ENCODE peak calls at places on chromosome 17, in ten cellular contexts. One of them, this sample, is unnamed.
A peak's percentile ranks its signal among the peaks of the same experiment; 100 is the strongest.

GRCh38 chr17:77437017-77437416 is 296.2 kb downstream of the SEC14L1 start:
- DNase-seq in choroid plexus epithelial cell: peak; percentile 94
- DNase-seq in CD8-positive, alpha-beta memory T cell: no peak
- DNase-seq in AG04449: peak; percentile 31
- DNase-seq in kidney epithelial cell: no peak
- DNase-seq in astrocyte of the spinal cord: peak; percentile 78
- DNase-seq in ovary: peak; percentile 73
- DNase-seq in retinal pigment epithelial cell: no peak
- DNase-seq in GM23248: peak; percentile 62
- DNase-seq in lower leg skin: no peak
- DNase-seq in this sample: peak; percentile 88

GRCh38 chr17:80257716-80258213 is 2.9 kb upstream of the RNF213 start:
- DNase-seq in choroid plexus epithelial cell: no peak
- DNase-seq in GM23248: no peak
- DNase-seq in AG04449: no peak
- DNase-seq in retinal pigment epithelial cell: no peak
- DNase-seq in lower leg skin: no peak
- DNase-seq in ovary: no peak
- DNase-seq in CD8-positive, alpha-beta memory T cell: no peak
- DNase-seq in astrocyte of the spinal cord: no peak
- DNase-seq in kidney epithelial cell: no peak
- DNase-seq in this sample: no peak

GRCh38 chr17:55617441-55617840 is 105.2 kb downstream of the TMEM100 start:
- DNase-seq in astrocyte of the spinal cord: no peak
- DNase-seq in retinal pigment epithelial cell: no peak
- DNase-seq in choroid plexus epithelial cell: no peak
- DNase-seq in CD8-positive, alpha-beta memory T cell: no peak
- DNase-seq in kidney epithelial cell: no peak
- DNase-seq in GM23248: no peak
- DNase-seq in ovary: no peak
- DNase-seq in lower leg skin: no peak
- DNase-seq in AG04449: no peak
- DNase-seq in this sample: no peak

GRCh38 chr17:46770818-46771600 is 47.5 kb downstream of the WNT3 start:
- DNase-seq in GM23248: peak; percentile 83
- DNase-seq in retinal pigment epithelial cell: no peak
- DNase-seq in CD8-positive, alpha-beta memory T cell: no peak
- DNase-seq in AG04449: no peak
- DNase-seq in lower leg skin: peak; percentile 86
- DNase-seq in choroid plexus epithelial cell: peak; percentile 30
- DNase-seq in astrocyte of the spinal cord: peak; percentile 29
- DNase-seq in kidney epithelial cell: no peak
- DNase-seq in ovary: no peak
- DNase-seq in this sample: peak; percentile 51

GRCh38 chr17:68355093-68355492 is 63.8 kb downstream of the ARSG start:
- DNase-seq in choroid plexus epithelial cell: peak; percentile 84
- DNase-seq in CD8-positive, alpha-beta memory T cell: no peak
- DNase-seq in lower leg skin: no peak
- DNase-seq in GM23248: peak; percentile 61
- DNase-seq in kidney epithelial cell: no peak
- DNase-seq in astrocyte of the spinal cord: peak; percentile 45
- DNase-seq in ovary: no peak
- DNase-seq in AG04449: no peak
- DNase-seq in retinal pigment epithelial cell: no peak
- DNase-seq in this sample: peak; percentile 72

GRCh38 chr17:66677201-66677981 is 157.5 kb upstream of the CACNG5 start:
- DNase-seq in kidney epithelial cell: no peak
- DNase-seq in retinal pigment epithelial cell: no peak
- DNase-seq in CD8-positive, alpha-beta memory T cell: no peak
- DNase-seq in lower leg skin: peak; percentile 37
- DNase-seq in choroid plexus epithelial cell: peak; percentile 95
- DNase-seq in ovary: no peak
- DNase-seq in astrocyte of the spinal cord: peak; percentile 58
- DNase-seq in GM23248: peak; percentile 92
- DNase-seq in AG04449: peak; percentile 53
- DNase-seq in this sample: peak; percentile 60

GRCh38 chr17:74008196-74008595 is 195.3 kb upstream of the RPL38 start:
- DNase-seq in retinal pigment epithelial cell: no peak
- DNase-seq in ovary: no peak
- DNase-seq in AG04449: no peak
- DNase-seq in choroid plexus epithelial cell: peak; percentile 2
- DNase-seq in lower leg skin: no peak
- DNase-seq in kidney epithelial cell: no peak
- DNase-seq in GM23248: peak; percentile 11
- DNase-seq in CD8-positive, alpha-beta memory T cell: no peak
- DNase-seq in astrocyte of the spinal cord: no peak
- DNase-seq in this sample: no peak

GRCh38 chr17:858941-859452 is 76.8 kb downstream of the MRM3 start:
- DNase-seq in choroid plexus epithelial cell: no peak
- DNase-seq in retinal pigment epithelial cell: no peak
- DNase-seq in ovary: no peak
- DNase-seq in AG04449: no peak
- DNase-seq in lower leg skin: no peak
- DNase-seq in astrocyte of the spinal cord: no peak
- DNase-seq in kidney epithelial cell: no peak
- DNase-seq in CD8-positive, alpha-beta memory T cell: no peak
- DNase-seq in GM23248: peak; percentile 14
- DNase-seq in this sample: no peak

DNA sequence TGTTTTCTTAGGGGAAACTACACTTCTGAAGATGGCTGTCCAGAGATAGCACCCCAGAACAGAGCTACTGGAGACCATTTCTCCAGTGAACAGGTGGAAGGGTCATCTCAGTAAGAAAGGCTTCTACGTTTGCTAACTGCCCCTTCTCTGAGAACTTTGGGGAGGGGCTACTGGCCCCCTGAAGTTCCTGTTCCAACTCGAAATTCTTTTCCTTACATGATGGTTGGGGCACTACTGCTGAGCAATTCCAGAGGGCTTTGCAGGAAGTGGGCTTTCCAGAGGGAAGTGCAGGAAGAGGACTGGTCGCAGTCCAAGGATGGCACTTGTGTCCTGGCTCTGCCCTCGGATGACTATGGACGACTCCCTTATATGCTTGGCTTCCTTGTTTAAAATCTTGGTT is 31.2 kb downstream of the TOM1L2 start:
- DNase-seq in CD8-positive, alpha-beta memory T cell: no peak
- DNase-seq in kidney epithelial cell: no peak
- DNase-seq in GM23248: no peak
- DNase-seq in lower leg skin: no peak
- DNase-seq in choroid plexus epithelial cell: no peak
- DNase-seq in retinal pigment epithelial cell: no peak
- DNase-seq in AG04449: no peak
- DNase-seq in astrocyte of the spinal cord: no peak
- DNase-seq in ovary: no peak
- DNase-seq in this sample: no peak
- H3K4me3 ChIP-seq in CD8-positive, alpha-beta memory T cell: no peak overlapping the region
- H3K4me3 ChIP-seq in kidney epithelial cell: no peak overlapping the region
- H3K4me3 ChIP-seq in GM23248: no peak overlapping the region
- H3K4me3 ChIP-seq in lower leg skin: no peak overlapping the region
- H3K4me3 ChIP-seq in choroid plexus epithelial cell: no peak overlapping the region
- H3K4me3 ChIP-seq in retinal pigment epithelial cell: no peak overlapping the region
- H3K4me3 ChIP-seq in AG04449: no peak overlapping the region
- H3K4me3 ChIP-seq in astrocyte of the spinal cord: no peak overlapping the region
- H3K4me3 ChIP-seq in ovary: no peak overlapping the region
- H3K4me3 ChIP-seq in this sample: no peak overlapping the region

GRCh38 chr17:49437696-49438438 is 23.2 kb upstream of the PHB1 start:
- DNase-seq in ovary: no peak
- DNase-seq in choroid plexus epithelial cell: no peak
- DNase-seq in CD8-positive, alpha-beta memory T cell: no peak
- DNase-seq in kidney epithelial cell: no peak
- DNase-seq in AG04449: no peak
- DNase-seq in lower leg skin: peak; percentile 50
- DNase-seq in retinal pigment epithelial cell: no peak
- DNase-seq in GM23248: no peak
- DNase-seq in astrocyte of the spinal cord: no peak
- DNase-seq in this sample: no peak

GRCh38 chr17:49439305-49439672 is 24.6 kb upstream of the PHB1 start:
- DNase-seq in astrocyte of the spinal cord: no peak
- DNase-seq in ovary: no peak
- DNase-seq in CD8-positive, alpha-beta memory T cell: no peak
- DNase-seq in AG04449: no peak
- DNase-seq in lower leg skin: no peak
- DNase-seq in choroid plexus epithelial cell: no peak
- DNase-seq in retinal pigment epithelial cell: no peak
- DNase-seq in GM23248: no peak
- DNase-seq in kidney epithelial cell: no peak
- DNase-seq in this sample: no peak

GRCh38 chr17:49439673-49440571 is 25.2 kb upstream of the PHB1 start:
- DNase-seq in ovary: no peak
- DNase-seq in choroid plexus epithelial cell: peak; percentile 13
- DNase-seq in astrocyte of the spinal cord: peak; percentile 28
- DNase-seq in lower leg skin: peak; percentile 75
- DNase-seq in kidney epithelial cell: peak; percentile 56
- DNase-seq in GM23248: peak; percentile 29
- DNase-seq in CD8-positive, alpha-beta memory T cell: no peak
- DNase-seq in retinal pigment epithelial cell: no peak
- DNase-seq in AG04449: no peak
- DNase-seq in this sample: no peak

GRCh38 chr17:49438885-49439284 is 24.2 kb upstream of the PHB1 start:
- DNase-seq in astrocyte of the spinal cord: no peak
- DNase-seq in CD8-positive, alpha-beta memory T cell: no peak
- DNase-seq in lower leg skin: peak; percentile 77
- DNase-seq in retinal pigment epithelial cell: no peak
- DNase-seq in choroid plexus epithelial cell: peak; percentile 7
- DNase-seq in AG04449: no peak
- DNase-seq in kidney epithelial cell: no peak
- DNase-seq in ovary: no peak
- DNase-seq in GM23248: no peak
- DNase-seq in this sample: no peak

GRCh38 chr17:49438439-49438861 is 23.8 kb upstream of the PHB1 start:
- DNase-seq in GM23248: no peak
- DNase-seq in AG04449: no peak
- DNase-seq in retinal pigment epithelial cell: no peak
- DNase-seq in choroid plexus epithelial cell: no peak
- DNase-seq in kidney epithelial cell: no peak
- DNase-seq in CD8-positive, alpha-beta memory T cell: no peak
- DNase-seq in ovary: no peak
- DNase-seq in astrocyte of the spinal cord: no peak
- DNase-seq in lower leg skin: peak; percentile 68
- DNase-seq in this sample: no peak
- H3K4me3 ChIP-seq in GM23248: no peak overlapping the region
- H3K4me3 ChIP-seq in AG04449: no peak overlapping the region
- H3K4me3 ChIP-seq in retinal pigment epithelial cell: no peak overlapping the region
- H3K4me3 ChIP-seq in choroid plexus epithelial cell: no peak overlapping the region
- H3K4me3 ChIP-seq in kidney epithelial cell: no peak overlapping the region
- H3K4me3 ChIP-seq in CD8-positive, alpha-beta memory T cell: no peak overlapping the region
- H3K4me3 ChIP-seq in ovary: no peak overlapping the region
- H3K4me3 ChIP-seq in astrocyte of the spinal cord: no peak overlapping the region
- H3K4me3 ChIP-seq in lower leg skin: no peak overlapping the region
- H3K4me3 ChIP-seq in this sample: no peak overlapping the region

GRCh38 chr17:7476951-7477350 is 2.5 kb downstream of the ZBTB4 start:
- DNase-seq in ovary: no peak
- DNase-seq in astrocyte of the spinal cord: no peak
- DNase-seq in GM23248: no peak
- DNase-seq in lower leg skin: no peak
- DNase-seq in kidney epithelial cell: no peak
- DNase-seq in CD8-positive, alpha-beta memory T cell: no peak
- DNase-seq in retinal pigment epithelial cell: no peak
- DNase-seq in choroid plexus epithelial cell: no peak
- DNase-seq in AG04449: no peak
- DNase-seq in this sample: no peak

GRCh38 chr17:7476474-7476873 is 3.0 kb downstream of the ZBTB4 start:
- DNase-seq in AG04449: no peak
- DNase-seq in CD8-positive, alpha-beta memory T cell: no peak
- DNase-seq in lower leg skin: no peak
- DNase-seq in choroid plexus epithelial cell: peak; percentile 59
- DNase-seq in GM23248: peak; percentile 82
- DNase-seq in ovary: no peak
- DNase-seq in astrocyte of the spinal cord: peak; percentile 46
- DNase-seq in retinal pigment epithelial cell: no peak
- DNase-seq in kidney epithelial cell: no peak
- DNase-seq in this sample: peak; percentile 41

GRCh38 chr17:7478276-7479138 is 924 bp downstream of the ZBTB4 start:
- DNase-seq in choroid plexus epithelial cell: peak; percentile 26
- DNase-seq in retinal pigment epithelial cell: no peak
- DNase-seq in lower leg skin: peak; percentile 92
- DNase-seq in GM23248: peak; percentile 76
- DNase-seq in kidney epithelial cell: no peak
- DNase-seq in CD8-positive, alpha-beta memory T cell: peak; percentile 73
- DNase-seq in ovary: peak; percentile 78
- DNase-seq in astrocyte of the spinal cord: peak; percentile 24
- DNase-seq in AG04449: no peak
- DNase-seq in this sample: peak; percentile 55

GRCh38 chr17:7477392-7478275 is 1.8 kb downstream of the ZBTB4 start:
- DNase-seq in lower leg skin: peak; percentile 93
- DNase-seq in astrocyte of the spinal cord: peak; percentile 57
- DNase-seq in retinal pigment epithelial cell: peak; percentile 90
- DNase-seq in CD8-positive, alpha-beta memory T cell: no peak
- DNase-seq in ovary: peak; percentile 48
- DNase-seq in kidney epithelial cell: no peak
- DNase-seq in AG04449: peak; percentile 59
- DNase-seq in GM23248: peak; percentile 92
- DNase-seq in choroid plexus epithelial cell: peak; percentile 88
- DNase-seq in this sample: peak; percentile 95

DNA sequence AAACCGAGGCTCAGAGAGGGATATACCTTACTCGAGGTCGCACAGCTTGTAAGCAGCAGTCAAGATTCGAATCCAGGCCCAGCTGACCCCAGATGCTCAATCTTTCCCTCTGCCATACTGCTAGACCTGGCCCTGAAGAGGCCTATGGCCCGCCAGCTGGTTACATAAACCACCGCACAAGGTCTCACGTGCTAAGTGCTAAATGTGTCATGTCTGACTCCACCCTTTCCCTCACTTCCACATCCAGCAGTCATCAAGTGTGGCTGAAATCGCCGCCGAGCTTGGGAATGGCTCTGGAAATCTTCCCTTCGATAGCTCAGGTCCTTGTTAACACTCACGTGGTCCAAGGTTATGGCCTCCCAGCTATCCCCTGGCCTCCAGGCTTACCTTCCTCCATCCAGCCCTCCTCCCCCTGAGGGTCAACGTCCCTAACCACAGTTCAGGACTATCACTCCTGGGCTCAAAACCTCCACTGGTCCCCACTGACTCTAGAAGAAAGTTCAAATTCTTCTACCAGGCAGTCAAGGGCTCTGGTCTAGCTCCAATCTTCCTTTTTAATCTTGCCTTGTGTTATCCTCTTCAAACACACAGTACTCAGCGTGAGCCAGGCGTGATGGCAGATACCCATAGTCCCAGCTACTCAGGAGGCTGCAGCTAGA is 3.5 kb downstream of the ZBTB4 start:
- DNase-seq in CD8-positive, alpha-beta memory T cell: no peak
- DNase-seq in retinal pigment epithelial cell: no peak
- DNase-seq in choroid plexus epithelial cell: no peak
- DNase-seq in kidney epithelial cell: no peak
- DNase-seq in ovary: no peak
- DNase-seq in AG04449: no peak
- DNase-seq in astrocyte of the spinal cord: no peak
- DNase-seq in lower leg skin: peak; percentile 95
- DNase-seq in GM23248: peak; percentile 92
- DNase-seq in this sample: peak; percentile 83
- H3K4me3 ChIP-seq in CD8-positive, alpha-beta memory T cell: no peak overlapping the region
- H3K4me3 ChIP-seq in retinal pigment epithelial cell: no peak overlapping the region
- H3K4me3 ChIP-seq in choroid plexus epithelial cell: no peak overlapping the region
- H3K4me3 ChIP-seq in kidney epithelial cell: no peak overlapping the region
- H3K4me3 ChIP-seq in ovary: no peak overlapping the region
- H3K4me3 ChIP-seq in AG04449: peak overlapping the region; percentile 6
- H3K4me3 ChIP-seq in astrocyte of the spinal cord: no peak overlapping the region
- H3K4me3 ChIP-seq in lower leg skin: no peak overlapping the region
- H3K4me3 ChIP-seq in GM23248: no peak overlapping the region
- H3K4me3 ChIP-seq in this sample: no peak overlapping the region

DNA sequence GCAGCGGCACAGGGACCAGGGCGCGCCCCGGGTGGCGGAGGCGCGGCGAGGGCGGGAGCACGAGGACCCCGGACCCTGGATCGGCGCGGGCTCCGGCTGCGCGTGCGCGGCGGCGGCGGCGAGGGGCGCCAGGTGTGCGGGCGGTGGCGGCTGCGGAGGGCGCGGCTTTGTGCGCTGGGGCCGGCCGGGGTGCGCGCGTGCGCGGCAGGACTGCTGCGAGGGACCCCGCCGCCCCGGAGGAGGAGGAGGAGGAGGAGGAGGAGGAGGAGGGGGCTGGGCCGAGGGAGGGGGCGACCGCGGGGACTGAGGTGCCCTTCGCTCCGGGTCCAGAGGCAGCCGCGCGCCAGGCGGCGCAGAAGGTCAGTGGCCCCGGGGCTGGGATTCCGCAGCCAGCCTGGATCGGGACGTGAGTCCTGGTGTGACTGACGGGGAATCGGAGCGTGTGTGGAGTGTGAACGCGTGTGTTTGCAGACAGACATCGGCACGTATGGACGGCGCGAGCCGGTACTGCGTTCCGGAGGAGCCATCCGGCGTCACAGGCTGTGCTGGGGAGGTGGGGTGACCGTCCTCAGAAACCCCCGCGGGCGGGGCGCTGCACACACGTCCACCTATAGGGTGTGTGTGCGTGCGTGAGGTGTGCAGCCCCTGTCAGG is 19.5 kb upstream of the RAP1GAP2 start:
- DNase-seq in CD8-positive, alpha-beta memory T cell: no peak
- DNase-seq in ovary: no peak
- DNase-seq in retinal pigment epithelial cell: no peak
- DNase-seq in AG04449: no peak
- DNase-seq in GM23248: peak; percentile 11
- DNase-seq in choroid plexus epithelial cell: no peak
- DNase-seq in astrocyte of the spinal cord: no peak
- DNase-seq in lower leg skin: no peak
- DNase-seq in kidney epithelial cell: no peak
- DNase-seq in this sample: no peak
- H3K4me3 ChIP-seq in CD8-positive, alpha-beta memory T cell: no peak overlapping the region
- H3K4me3 ChIP-seq in ovary: no peak overlapping the region
- H3K4me3 ChIP-seq in retinal pigment epithelial cell: peak overlapping the region; percentile 25
- H3K4me3 ChIP-seq in AG04449: no peak overlapping the region
- H3K4me3 ChIP-seq in GM23248: no peak overlapping the region
- H3K4me3 ChIP-seq in choroid plexus epithelial cell: no peak overlapping the region
- H3K4me3 ChIP-seq in astrocyte of the spinal cord: no peak overlapping the region
- H3K4me3 ChIP-seq in lower leg skin: no peak overlapping the region
- H3K4me3 ChIP-seq in kidney epithelial cell: peak overlapping the region; percentile 24
- H3K4me3 ChIP-seq in this sample: no peak overlapping the region